ENCODE peak calls at places on chromosomes 4 and X, in eight cellular contexts. One of them, this sample, is unnamed.

GRCh38 chr4:185945238-185945637 is 123.7 kb upstream of the TLR3 start:
- DNase-seq in fibroblast of the aortic adventitia: peak; percentile 38
- DNase-seq in fibroblast of pulmonary artery: no peak
- DNase-seq in AG09309: no peak
- DNase-seq in H1: no peak
- DNase-seq in lower lobe of right lung: no peak
- DNase-seq in CD8-positive, alpha-beta T cell: no peak
- DNase-seq in psoas muscle: no peak
- DNase-seq in this sample: no peak

GRCh38 chr4:173288698-173289350 is 45.3 kb downstream of the HMGB2 start:
- DNase-seq in fibroblast of the aortic adventitia: no peak
- DNase-seq in fibroblast of pulmonary artery: peak; percentile 42
- DNase-seq in AG09309: no peak
- DNase-seq in H1: no peak
- DNase-seq in lower lobe of right lung: no peak
- DNase-seq in CD8-positive, alpha-beta T cell: no peak
- DNase-seq in psoas muscle: no peak
- DNase-seq in this sample: no peak

GRCh38 chrX:39337461-39337860 is 536.2 kb downstream of the MID1IP1 start:
- DNase-seq in fibroblast of the aortic adventitia: no peak
- DNase-seq in fibroblast of pulmonary artery: no peak
- DNase-seq in AG09309: no peak
- DNase-seq in H1: no peak
- DNase-seq in lower lobe of right lung: no peak
- DNase-seq in CD8-positive, alpha-beta T cell: no peak
- DNase-seq in psoas muscle: no peak
- DNase-seq in this sample: no peak

GRCh38 chr4:143713556-143714289 is 13.2 kb upstream of the FREM3 start:
- DNase-seq in fibroblast of the aortic adventitia: no peak
- DNase-seq in fibroblast of pulmonary artery: no peak
- DNase-seq in AG09309: no peak
- DNase-seq in H1: no peak
- DNase-seq in lower lobe of right lung: no peak
- DNase-seq in CD8-positive, alpha-beta T cell: no peak
- DNase-seq in psoas muscle: no peak
- DNase-seq in this sample: no peak

GRCh38 chr4:138562544-138562961 is 320.4 kb upstream of the SLC7A11 start:
- DNase-seq in fibroblast of the aortic adventitia: peak; percentile 82
- DNase-seq in fibroblast of pulmonary artery: peak; percentile 71
- DNase-seq in AG09309: peak; percentile 45
- DNase-seq in H1: no peak
- DNase-seq in lower lobe of right lung: no peak
- DNase-seq in CD8-positive, alpha-beta T cell: no peak
- DNase-seq in psoas muscle: no peak
- DNase-seq in this sample: no peak

GRCh38 chr4:186144180-186144579 is 39.7 kb downstream of the FAM149A start:
- DNase-seq in fibroblast of the aortic adventitia: peak; percentile 48
- DNase-seq in fibroblast of pulmonary artery: peak; percentile 59
- DNase-seq in AG09309: no peak
- DNase-seq in H1: peak; percentile 59
- DNase-seq in lower lobe of right lung: no peak
- DNase-seq in CD8-positive, alpha-beta T cell: no peak
- DNase-seq in psoas muscle: peak; percentile 24
- DNase-seq in this sample: no peak

GRCh38 chr4:83108101-83108861 is 6.2 kb downstream of the PLAC8 start:
- DNase-seq in fibroblast of the aortic adventitia: no peak
- DNase-seq in fibroblast of pulmonary artery: no peak
- DNase-seq in AG09309: no peak
- DNase-seq in H1: no peak
- DNase-seq in lower lobe of right lung: no peak
- DNase-seq in CD8-positive, alpha-beta T cell: peak; percentile 20
- DNase-seq in psoas muscle: no peak
- DNase-seq in this sample: no peak

GRCh38 chr4:41204400-41204978 is 9.9 kb downstream of the APBB2 start:
- DNase-seq in fibroblast of the aortic adventitia: peak; percentile 69
- DNase-seq in fibroblast of pulmonary artery: peak; percentile 79
- DNase-seq in AG09309: no peak
- DNase-seq in H1: no peak
- DNase-seq in lower lobe of right lung: no peak
- DNase-seq in CD8-positive, alpha-beta T cell: no peak
- DNase-seq in psoas muscle: peak; percentile 44
- DNase-seq in this sample: no peak

GRCh38 chrX:128928636-128929035 is 594.7 kb downstream of the SMARCA1 start:
- DNase-seq in fibroblast of the aortic adventitia: no peak
- DNase-seq in fibroblast of pulmonary artery: no peak
- DNase-seq in AG09309: no peak
- DNase-seq in H1: no peak
- DNase-seq in lower lobe of right lung: no peak
- DNase-seq in CD8-positive, alpha-beta T cell: no peak
- DNase-seq in psoas muscle: no peak
- DNase-seq in this sample: no peak

GRCh38 chr4:6372649-6373525 is 99.5 kb downstream of the PPP2R2C start:
- DNase-seq in fibroblast of the aortic adventitia: peak; percentile 20
- DNase-seq in fibroblast of pulmonary artery: peak; percentile 37
- DNase-seq in AG09309: no peak
- DNase-seq in H1: no peak
- DNase-seq in lower lobe of right lung: no peak
- DNase-seq in CD8-positive, alpha-beta T cell: no peak
- DNase-seq in psoas muscle: no peak
- DNase-seq in this sample: no peak

GRCh38 chr4:72286185-72286584 is 254.4 kb downstream of the NPFFR2 start:
- DNase-seq in fibroblast of the aortic adventitia: peak; percentile 40
- DNase-seq in fibroblast of pulmonary artery: peak; percentile 44
- DNase-seq in AG09309: no peak
- DNase-seq in H1: no peak
- DNase-seq in lower lobe of right lung: no peak
- DNase-seq in CD8-positive, alpha-beta T cell: no peak
- DNase-seq in psoas muscle: no peak
- DNase-seq in this sample: no peak
- TF ChIP-seq CTCF in fibroblast of the aortic adventitia: peak; percentile 15
- TF ChIP-seq CTCF in fibroblast of pulmonary artery: peak; percentile 2
- TF ChIP-seq CTCF in AG09309: peak; percentile 2
- TF ChIP-seq CTCF in H1: no peak
- TF ChIP-seq CTCF in lower lobe of right lung: no peak
- TF ChIP-seq CTCF in CD8-positive, alpha-beta T cell: no peak
- TF ChIP-seq CTCF in psoas muscle: no peak
- TF ChIP-seq CTCF in this sample: peak; percentile 29

GRCh38 chr4:38805530-38806145 is 1.0 kb upstream of the TLR1 start:
- DNase-seq in fibroblast of the aortic adventitia: peak; percentile 29
- DNase-seq in fibroblast of pulmonary artery: peak; percentile 62
- DNase-seq in AG09309: no peak
- DNase-seq in H1: no peak
- DNase-seq in lower lobe of right lung: peak; percentile 57
- DNase-seq in CD8-positive, alpha-beta T cell: no peak
- DNase-seq in psoas muscle: no peak
- DNase-seq in this sample: no peak
- H3K4me3 ChIP-seq in fibroblast of the aortic adventitia: no peak overlapping the region
- H3K4me3 ChIP-seq in fibroblast of pulmonary artery: peak overlapping the region; percentile 36
- H3K4me3 ChIP-seq in AG09309: no peak overlapping the region
- H3K4me3 ChIP-seq in H1: no peak overlapping the region
- H3K4me3 ChIP-seq in lower lobe of right lung: peak overlapping the region; percentile 51
- H3K4me3 ChIP-seq in CD8-positive, alpha-beta T cell: peak overlapping the region; percentile 44
- H3K4me3 ChIP-seq in psoas muscle: peak overlapping the region; percentile 52
- H3K4me3 ChIP-seq in this sample: no peak overlapping the region

GRCh38 chr4:160372390-160372789 is 1269.5 kb downstream of the RAPGEF2 start:
- DNase-seq in fibroblast of the aortic adventitia: no peak
- DNase-seq in fibroblast of pulmonary artery: no peak
- DNase-seq in AG09309: no peak
- DNase-seq in H1: no peak
- DNase-seq in lower lobe of right lung: no peak
- DNase-seq in CD8-positive, alpha-beta T cell: no peak
- DNase-seq in psoas muscle: no peak
- DNase-seq in this sample: no peak

GRCh38 chr4:160371446-160371845 is 1268.6 kb downstream of the RAPGEF2 start:
- DNase-seq in fibroblast of the aortic adventitia: no peak
- DNase-seq in fibroblast of pulmonary artery: no peak
- DNase-seq in AG09309: no peak
- DNase-seq in H1: no peak
- DNase-seq in lower lobe of right lung: no peak
- DNase-seq in CD8-positive, alpha-beta T cell: no peak
- DNase-seq in psoas muscle: no peak
- DNase-seq in this sample: no peak

GRCh38 chr4:160364217-160364616 is 1261.3 kb downstream of the RAPGEF2 start:
- DNase-seq in fibroblast of the aortic adventitia: no peak
- DNase-seq in fibroblast of pulmonary artery: no peak
- DNase-seq in AG09309: no peak
- DNase-seq in H1: no peak
- DNase-seq in lower lobe of right lung: no peak
- DNase-seq in CD8-positive, alpha-beta T cell: no peak
- DNase-seq in psoas muscle: no peak
- DNase-seq in this sample: no peak

GRCh38 chr4:160373911-160374310 is 1271.0 kb downstream of the RAPGEF2 start:
- DNase-seq in fibroblast of the aortic adventitia: no peak
- DNase-seq in fibroblast of pulmonary artery: no peak
- DNase-seq in AG09309: no peak
- DNase-seq in H1: no peak
- DNase-seq in lower lobe of right lung: no peak
- DNase-seq in CD8-positive, alpha-beta T cell: no peak
- DNase-seq in psoas muscle: no peak
- DNase-seq in this sample: no peak

DNA sequence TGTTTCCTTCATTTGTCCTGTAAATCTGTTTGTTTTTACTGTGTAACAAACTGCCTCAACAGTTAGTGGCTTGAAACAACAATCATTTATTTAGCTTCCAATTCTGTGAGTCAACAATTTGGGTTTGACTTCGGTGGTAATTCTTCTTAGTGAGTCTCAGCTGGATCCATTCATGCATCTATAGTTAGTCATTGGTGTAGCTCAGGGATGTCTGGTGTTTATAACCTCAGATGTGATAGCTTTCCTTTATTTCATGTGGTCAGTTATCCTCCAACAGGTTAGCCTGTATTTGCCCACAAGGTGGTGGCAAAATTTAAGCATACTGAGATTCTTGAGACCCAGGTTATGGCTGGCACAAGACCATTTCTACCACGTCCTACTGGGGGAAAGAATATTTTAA is 1267.2 kb downstream of the RAPGEF2 start:
- DNase-seq in fibroblast of the aortic adventitia: no peak
- DNase-seq in fibroblast of pulmonary artery: no peak
- DNase-seq in AG09309: no peak
- DNase-seq in H1: no peak
- DNase-seq in lower lobe of right lung: no peak
- DNase-seq in CD8-positive, alpha-beta T cell: no peak
- DNase-seq in psoas muscle: no peak
- DNase-seq in this sample: no peak
- TF ChIP-seq CTCF in fibroblast of the aortic adventitia: no peak
- TF ChIP-seq CTCF in fibroblast of pulmonary artery: no peak
- TF ChIP-seq CTCF in AG09309: no peak
- TF ChIP-seq CTCF in H1: no peak
- TF ChIP-seq CTCF in lower lobe of right lung: no peak
- TF ChIP-seq CTCF in CD8-positive, alpha-beta T cell: no peak
- TF ChIP-seq CTCF in psoas muscle: no peak
- TF ChIP-seq CTCF in this sample: no peak

DNA sequence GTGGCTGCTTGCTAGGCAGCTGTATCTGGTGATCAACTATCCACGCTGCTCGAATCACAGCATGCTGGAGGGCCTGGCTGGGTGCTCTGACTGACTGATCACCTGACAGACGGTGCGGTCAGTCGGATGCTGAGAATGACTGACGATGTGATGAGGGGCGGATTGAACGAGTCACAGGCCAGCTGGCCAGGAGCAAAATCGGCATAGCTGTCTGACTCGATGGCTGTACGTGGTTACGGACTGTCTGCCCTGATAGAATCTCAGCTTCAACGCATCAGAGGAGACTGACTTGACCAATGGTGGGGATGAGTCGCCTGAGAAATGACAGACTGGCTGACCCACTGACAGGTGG is 1.0 kb upstream of the SUV39H1 start:
- DNase-seq in fibroblast of the aortic adventitia: no peak
- DNase-seq in fibroblast of pulmonary artery: no peak
- DNase-seq in AG09309: no peak
- DNase-seq in H1: no peak
- DNase-seq in lower lobe of right lung: no peak
- DNase-seq in CD8-positive, alpha-beta T cell: no peak
- DNase-seq in psoas muscle: no peak
- DNase-seq in this sample: no peak
- H3K4me3 ChIP-seq in fibroblast of the aortic adventitia: no peak overlapping the region
- H3K4me3 ChIP-seq in fibroblast of pulmonary artery: no peak overlapping the region
- H3K4me3 ChIP-seq in AG09309: no peak overlapping the region
- H3K4me3 ChIP-seq in H1: peak overlapping the region; percentile 67
- H3K4me3 ChIP-seq in lower lobe of right lung: peak overlapping the region; percentile 59
- H3K4me3 ChIP-seq in CD8-positive, alpha-beta T cell: peak overlapping the region; percentile 72
- H3K4me3 ChIP-seq in psoas muscle: peak overlapping the region; percentile 68
- H3K4me3 ChIP-seq in this sample: peak overlapping the region; percentile 75

GRCh38 chr4:112807083-112807482 is 170.1 kb downstream of the LARP7 start:
- DNase-seq in fibroblast of the aortic adventitia: no peak
- DNase-seq in fibroblast of pulmonary artery: no peak
- DNase-seq in AG09309: no peak
- DNase-seq in H1: no peak
- DNase-seq in lower lobe of right lung: no peak
- DNase-seq in CD8-positive, alpha-beta T cell: no peak
- DNase-seq in psoas muscle: no peak
- DNase-seq in this sample: no peak
- TF ChIP-seq CTCF in fibroblast of the aortic adventitia: no peak
- TF ChIP-seq CTCF in fibroblast of pulmonary artery: no peak
- TF ChIP-seq CTCF in AG09309: no peak
- TF ChIP-seq CTCF in H1: no peak
- TF ChIP-seq CTCF in lower lobe of right lung: no peak
- TF ChIP-seq CTCF in CD8-positive, alpha-beta T cell: no peak
- TF ChIP-seq CTCF in psoas muscle: no peak
- TF ChIP-seq CTCF in this sample: no peak

This sample was measured in dorsolateral prefrontal cortex.